ENCODE peak calls at places on chromosomes 5 and 9, in five cellular contexts. L is RCC 7860, B is GDM1, Y is astrocyte of the spinal cord, P is GM13977. M is an unnamed sample.

GRCh38 chr5:40165789-40166728 is 513.7 kb upstream of the PTGER4 start:
- DNase-seq in L (no peak), P (no peak), B (no peak), Y (peak; percentile 38), M (no peak)

GRCh38 chr5:131932235-131932634 is 13.2 kb downstream of the MEIKIN start:
- DNase-seq in L (no peak), B (no peak), P (no peak), Y (no peak), M (no peak)

GRCh38 chr5:180172447-180173197 is 36.4 kb downstream of the RASGEF1C start:
- DNase-seq in L (no peak), Y (no peak), P (no peak), B (no peak), M (no peak)

GRCh38 chr9:133576591-133577462 is 32.4 kb downstream of the FAM163B start:
- DNase-seq in L (no peak), B (no peak), Y (no peak), P (no peak), M (no peak)

GRCh38 chr5:106154280-106154716 is 1516.4 kb downstream of the EFNA5 start:
- DNase-seq in L (no peak), B (no peak), Y (no peak), P (no peak), M (no peak)

GRCh38 chr5:7398596-7399260 is 2.8 kb downstream of the ADCY2 start:
- DNase-seq in Y (no peak), B (no peak), L (no peak), P (no peak), M (no peak)

GRCh38 chr5:168798065-168799023 is 219.2 kb upstream of the PANK3 start:
- DNase-seq in Y (no peak), L (peak; percentile 52), B (no peak), P (no peak), M (no peak)

GRCh38 chr5:65190328-65191053 is 291.2 kb downstream of the ADAMTS6 start:
- DNase-seq in Y (peak; percentile 96), B (no peak), P (peak; percentile 55), L (peak; percentile 83), M (peak; percentile 54)

GRCh38 chr5:5348576-5348975 is 73.9 kb upstream of the ICE1 start:
- DNase-seq in L (no peak), B (no peak), Y (no peak), P (no peak), M (no peak)

GRCh38 chr9:94213513-94214124 is 45.5 kb upstream of the ZNF169 start:
- DNase-seq in Y (peak; percentile 69), L (peak; percentile 63), B (peak; percentile 62), P (peak; percentile 82), M (peak; percentile 25)

GRCh38 chr9:121765021-121765950 is 113.9 kb downstream of the DAB2IP start:
- DNase-seq in L (peak; percentile 16), P (no peak), Y (peak; percentile 54), B (no peak), M (no peak)

GRCh38 chr5:176608937-176609723 is 826 bp downstream of the GPRIN1 start:
- DNase-seq in Y (no peak), B (no peak), L (peak; percentile 67), P (no peak), M (peak; percentile 58)

GRCh38 chr5:60334281-60334713 is 365.7 kb downstream of the DEPDC1B start:
- DNase-seq in L (peak; percentile 5), P (no peak), B (no peak), Y (peak; percentile 88), M (no peak)

GRCh38 chr5:14440598-14441401 is 140.8 kb upstream of the OTULINL start:
- DNase-seq in L (no peak), P (no peak), B (no peak), Y (peak; percentile 96), M (no peak)

GRCh38 chr5:122078116-122078865 is at the start of gene LOX:
- DNase-seq in L (no peak), B (peak; percentile 77), P (peak; percentile 12), Y (peak; percentile 96), M (no peak)

GRCh38 chr5:82295144-82295543 is 17.0 kb upstream of the RPS23 start:
- DNase-seq in Y (peak; percentile 30), P (no peak), B (no peak), L (no peak), M (no peak)

GRCh38 chr9:27817747-27818146 is 244.5 kb upstream of the C9orf72 start:
- DNase-seq in Y (no peak), L (no peak), P (no peak), B (no peak), M (no peak)

GRCh38 chr5:146447734-146448380 is 724 bp downstream of the TCERG1 start:
- DNase-seq in P (no peak), B (no peak), L (peak; percentile 77), Y (peak; percentile 36), M (peak; percentile 12)